ENCODE peak calls at places on chromosome 20, in seven cellular contexts. O, S, D, Q, A, K and C are unnamed samples.
A peak's percentile ranks its signal among the peaks of the same experiment; 100 is the strongest.

GRCh38 chr20:36153204-36153603 is 1.3 kb upstream of the EPB41L1 start:
- DNase-seq in A (no peak), Q (no peak), D (no peak), K (no peak), O (no peak), S (no peak), C (no peak)

GRCh38 chr20:47576516-47577033 is 74.9 kb downstream of the NCOA3 start:
- DNase-seq in A (no peak), Q (no peak), K (peak; percentile 83), S (peak; percentile 89), O (peak; percentile 66), D (no peak), C (no peak)

GRCh38 chr20:49712918-49713778 is 530 bp downstream of the B4GALT5 start:
- DNase-seq in D (peak; percentile 49), A (peak; percentile 24), S (no peak), K (peak; percentile 54), O (no peak), Q (no peak), C (no peak)

GRCh38 chr20:23233341-23233740 is 117.2 kb upstream of the NXT1 start:
- DNase-seq in K (no peak), D (no peak), O (no peak), Q (no peak), A (no peak), S (no peak), C (no peak)

GRCh38 chr20:17875106-17875980 is 93.3 kb downstream of the SNX5 start:
- DNase-seq in S (peak; percentile 94), A (no peak), Q (no peak), D (no peak), O (no peak), K (peak; percentile 57), C (no peak)

GRCh38 chr20:20992274-20992673 is 113.9 kb downstream of the LINC00237 start:
- DNase-seq in S (no peak), D (no peak), Q (no peak), A (no peak), K (no peak), O (no peak), C (no peak)

GRCh38 chr20:41169791-41170351 is 32.5 kb downstream of the PLCG1 start:
- DNase-seq in D (no peak), O (no peak), A (no peak), Q (no peak), K (peak; percentile 41), S (peak; percentile 50), C (no peak)

GRCh38 chr20:2825770-2826169 is 9.6 kb downstream of the TMEM239 start:
- DNase-seq in O (no peak), D (no peak), S (no peak), Q (no peak), K (no peak), A (no peak), C (no peak)

GRCh38 chr20:57883761-57884160 is 173.9 kb upstream of the PMEPA1 start:
- DNase-seq in Q (no peak), S (no peak), A (no peak), O (no peak), D (no peak), K (no peak), C (no peak)

GRCh38 chr20:57627972-57628650 is 7.9 kb upstream of the ZBP1 start:
- DNase-seq in A (no peak), K (no peak), Q (no peak), O (no peak), D (peak; percentile 40), S (peak; percentile 47), C (peak; percentile 21)